ENCODE peak calls at places on chromosomes 11 and 22, in eight cellular contexts. One of them, this sample, is unnamed.

GRCh38 chr22:43238526-43239006 is 51.6 kb upstream of the TTLL12 start:
- DNase-seq in brain microvascular endothelial cell: no peak
- DNase-seq in spleen: no peak
- DNase-seq in uterus: peak
- DNase-seq in lower leg skin: no peak
- DNase-seq in testis: peak
- DNase-seq in tibial artery: no peak
- DNase-seq in AG09309: no peak
- DNase-seq in this sample: no peak

GRCh38 chr11:131592734-131593133 is 222.3 kb downstream of the NTM start:
- DNase-seq in testis: no peak
- DNase-seq in uterus: no peak
- DNase-seq in tibial artery: no peak
- DNase-seq in AG09309: no peak
- DNase-seq in brain microvascular endothelial cell: no peak
- DNase-seq in lower leg skin: no peak
- DNase-seq in spleen: no peak
- DNase-seq in this sample: no peak

GRCh38 chr11:43969543-43969942 is 27.1 kb downstream of the C11orf96 start:
- DNase-seq in uterus: no peak
- DNase-seq in tibial artery: no peak
- DNase-seq in spleen: no peak
- DNase-seq in brain microvascular endothelial cell: peak
- DNase-seq in testis: no peak
- DNase-seq in AG09309: no peak
- DNase-seq in lower leg skin: peak
- DNase-seq in this sample: no peak

GRCh38 chr11:20647976-20648565 is 21.3 kb upstream of the NELL1 start:
- DNase-seq in spleen: no peak
- DNase-seq in AG09309: peak
- DNase-seq in tibial artery: peak
- DNase-seq in brain microvascular endothelial cell: peak
- DNase-seq in testis: peak
- DNase-seq in uterus: no peak
- DNase-seq in lower leg skin: peak
- DNase-seq in this sample: peak

GRCh38 chr22:41613456-41613855 is 7.4 kb downstream of the DESI1 start:
- DNase-seq in lower leg skin: no peak
- DNase-seq in spleen: no peak
- DNase-seq in uterus: no peak
- DNase-seq in AG09309: no peak
- DNase-seq in tibial artery: no peak
- DNase-seq in brain microvascular endothelial cell: no peak
- DNase-seq in testis: no peak
- DNase-seq in this sample: no peak

GRCh38 chr22:39090426-39091064 is 6.5 kb upstream of the APOBEC3H start:
- DNase-seq in testis: no peak
- DNase-seq in brain microvascular endothelial cell: no peak
- DNase-seq in spleen: peak
- DNase-seq in tibial artery: no peak
- DNase-seq in AG09309: no peak
- DNase-seq in lower leg skin: no peak
- DNase-seq in uterus: no peak
- DNase-seq in this sample: peak

GRCh38 chr22:27880778-27881394 is 38.2 kb downstream of the PITPNB start:
- DNase-seq in testis: peak
- DNase-seq in spleen: no peak
- DNase-seq in uterus: no peak
- DNase-seq in AG09309: peak
- DNase-seq in tibial artery: peak
- DNase-seq in lower leg skin: no peak
- DNase-seq in brain microvascular endothelial cell: peak
- DNase-seq in this sample: peak

GRCh38 chr11:58621586-58622262 is 741 bp upstream of the CNTF start:
- DNase-seq in lower leg skin: no peak
- DNase-seq in brain microvascular endothelial cell: no peak
- DNase-seq in AG09309: no peak
- DNase-seq in spleen: no peak
- DNase-seq in testis: no peak
- DNase-seq in tibial artery: no peak
- DNase-seq in uterus: no peak
- DNase-seq in this sample: no peak

GRCh38 chr11:126121316-126121715 is 58.6 kb upstream of the CDON start:
- DNase-seq in tibial artery: no peak
- DNase-seq in uterus: no peak
- DNase-seq in brain microvascular endothelial cell: no peak
- DNase-seq in testis: no peak
- DNase-seq in AG09309: no peak
- DNase-seq in spleen: no peak
- DNase-seq in lower leg skin: no peak
- DNase-seq in this sample: no peak

GRCh38 chr22:47276219-47276843 is 513.9 kb downstream of the TBC1D22A start:
- DNase-seq in lower leg skin: no peak
- DNase-seq in AG09309: no peak
- DNase-seq in tibial artery: no peak
- DNase-seq in uterus: no peak
- DNase-seq in testis: no peak
- DNase-seq in brain microvascular endothelial cell: no peak
- DNase-seq in spleen: peak
- DNase-seq in this sample: no peak

GRCh38 chr11:80495116-80495515 is 1054.3 kb upstream of the TENM4 start:
- DNase-seq in uterus: no peak
- DNase-seq in spleen: no peak
- DNase-seq in tibial artery: no peak
- DNase-seq in testis: no peak
- DNase-seq in brain microvascular endothelial cell: no peak
- DNase-seq in lower leg skin: no peak
- DNase-seq in AG09309: no peak
- DNase-seq in this sample: no peak

GRCh38 chr22:37827056-37827455 is 3.9 kb downstream of the GALR3 start:
- DNase-seq in lower leg skin: no peak
- DNase-seq in testis: peak
- DNase-seq in tibial artery: peak
- DNase-seq in spleen: no peak
- DNase-seq in uterus: peak
- DNase-seq in brain microvascular endothelial cell: no peak
- DNase-seq in AG09309: no peak
- DNase-seq in this sample: no peak

GRCh38 chr22:42500836-42501179 is 18.8 kb downstream of the RRP7A start:
- DNase-seq in lower leg skin: no peak
- DNase-seq in brain microvascular endothelial cell: no peak
- DNase-seq in testis: peak
- DNase-seq in AG09309: no peak
- DNase-seq in spleen: peak
- DNase-seq in uterus: peak
- DNase-seq in tibial artery: no peak
- DNase-seq in this sample: no peak

GRCh38 chr11:75635009-75635909 is 33.6 kb downstream of the MAP6 start:
- DNase-seq in AG09309: no peak
- DNase-seq in tibial artery: no peak
- DNase-seq in brain microvascular endothelial cell: peak
- DNase-seq in lower leg skin: no peak
- DNase-seq in testis: peak
- DNase-seq in uterus: peak
- DNase-seq in spleen: no peak
- DNase-seq in this sample: no peak

GRCh38 chr11:44595964-44596381 is 30.5 kb downstream of the CD82 start:
- DNase-seq in brain microvascular endothelial cell: no peak
- DNase-seq in AG09309: no peak
- DNase-seq in lower leg skin: no peak
- DNase-seq in testis: peak
- DNase-seq in uterus: peak
- DNase-seq in spleen: no peak
- DNase-seq in tibial artery: peak
- DNase-seq in this sample: no peak

GRCh38 chr22:28711820-28712777 is 29.5 kb downstream of the CHEK2 start:
- DNase-seq in AG09309: peak
- DNase-seq in spleen: no peak
- DNase-seq in testis: no peak
- DNase-seq in brain microvascular endothelial cell: peak
- DNase-seq in lower leg skin: no peak
- DNase-seq in tibial artery: peak
- DNase-seq in uterus: no peak
- DNase-seq in this sample: no peak

GRCh38 chr22:43011079-43011478 is 3.9 kb downstream of the PACSIN2 start:
- DNase-seq in lower leg skin: no peak
- DNase-seq in AG09309: no peak
- DNase-seq in testis: no peak
- DNase-seq in spleen: no peak
- DNase-seq in brain microvascular endothelial cell: no peak
- DNase-seq in uterus: no peak
- DNase-seq in tibial artery: no peak
- DNase-seq in this sample: no peak

GRCh38 chr11:26331911-26332571 is at the start of gene ANO3:
- DNase-seq in spleen: no peak
- DNase-seq in testis: peak
- DNase-seq in lower leg skin: peak
- DNase-seq in uterus: peak
- DNase-seq in tibial artery: no peak
- DNase-seq in brain microvascular endothelial cell: peak
- DNase-seq in AG09309: peak
- DNase-seq in this sample: peak
- TF ChIP-seq CTCF in spleen: no peak
- TF ChIP-seq CTCF in testis: peak
- TF ChIP-seq CTCF in lower leg skin: no peak
- TF ChIP-seq CTCF in uterus: peak
- TF ChIP-seq CTCF in tibial artery: no peak
- TF ChIP-seq CTCF in brain microvascular endothelial cell: peak
- TF ChIP-seq CTCF in AG09309: peak
- TF ChIP-seq CTCF in this sample: peak

DNA sequence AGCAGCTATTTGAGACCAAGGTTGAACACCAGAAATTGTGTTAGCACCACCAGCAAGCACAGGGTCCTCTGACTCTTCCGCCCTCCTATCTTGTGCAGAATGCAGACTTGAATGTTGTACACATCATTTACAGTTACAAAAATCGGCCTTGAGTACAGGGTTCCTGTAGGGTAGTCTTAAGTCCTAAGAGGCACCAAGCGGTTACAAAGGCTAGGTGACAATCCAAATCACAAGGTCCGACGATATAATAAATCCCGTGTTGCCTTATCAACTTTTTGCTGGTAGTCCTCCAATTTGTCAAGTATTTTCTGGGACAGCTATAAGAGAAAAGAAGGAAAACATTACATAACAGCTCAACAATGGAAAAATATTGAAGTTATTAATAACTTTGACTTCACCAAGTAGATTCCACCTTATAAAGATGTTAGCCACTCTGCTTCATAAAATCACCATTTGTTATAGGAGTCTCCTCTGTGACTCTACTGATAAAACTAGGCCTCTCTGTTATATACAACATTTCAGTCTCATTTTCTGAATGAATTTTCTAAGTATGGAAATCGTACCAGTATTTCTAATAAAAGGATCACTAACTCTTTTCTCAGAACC is 11.8 kb upstream of the FNBP4 start:
- DNase-seq in spleen: no peak
- DNase-seq in AG09309: no peak
- DNase-seq in lower leg skin: no peak
- DNase-seq in uterus: no peak
- DNase-seq in brain microvascular endothelial cell: no peak
- DNase-seq in testis: no peak
- DNase-seq in tibial artery: no peak
- DNase-seq in this sample: no peak
- TF ChIP-seq CTCF in spleen: no peak
- TF ChIP-seq CTCF in AG09309: no peak
- TF ChIP-seq CTCF in lower leg skin: no peak
- TF ChIP-seq CTCF in uterus: no peak
- TF ChIP-seq CTCF in brain microvascular endothelial cell: no peak
- TF ChIP-seq CTCF in testis: no peak
- TF ChIP-seq CTCF in tibial artery: no peak
- TF ChIP-seq CTCF in this sample: no peak

GRCh38 chr11:103867481-103867880 is 169.0 kb upstream of the DDI1 start:
- DNase-seq in testis: no peak
- DNase-seq in uterus: no peak
- DNase-seq in brain microvascular endothelial cell: no peak
- DNase-seq in AG09309: no peak
- DNase-seq in spleen: no peak
- DNase-seq in tibial artery: no peak
- DNase-seq in lower leg skin: no peak
- DNase-seq in this sample: no peak
- TF ChIP-seq CTCF in testis: no peak
- TF ChIP-seq CTCF in uterus: no peak
- TF ChIP-seq CTCF in brain microvascular endothelial cell: no peak
- TF ChIP-seq CTCF in AG09309: no peak
- TF ChIP-seq CTCF in spleen: no peak
- TF ChIP-seq CTCF in tibial artery: no peak
- TF ChIP-seq CTCF in lower leg skin: no peak
- TF ChIP-seq CTCF in this sample: no peak

GRCh38 chr11:96758957-96759356 is 369.1 kb downstream of the JRKL start:
- DNase-seq in spleen: no peak
- DNase-seq in lower leg skin: no peak
- DNase-seq in AG09309: no peak
- DNase-seq in brain microvascular endothelial cell: no peak
- DNase-seq in testis: no peak
- DNase-seq in tibial artery: no peak
- DNase-seq in uterus: no peak
- DNase-seq in this sample: no peak

GRCh38 chr11:96760306-96760705 is 370.5 kb downstream of the JRKL start:
- DNase-seq in testis: no peak
- DNase-seq in AG09309: no peak
- DNase-seq in uterus: no peak
- DNase-seq in lower leg skin: no peak
- DNase-seq in spleen: no peak
- DNase-seq in brain microvascular endothelial cell: no peak
- DNase-seq in tibial artery: no peak
- DNase-seq in this sample: no peak

GRCh38 chr11:96763244-96763643 is 373.4 kb downstream of the JRKL start:
- DNase-seq in testis: no peak
- DNase-seq in lower leg skin: no peak
- DNase-seq in uterus: no peak
- DNase-seq in brain microvascular endothelial cell: peak
- DNase-seq in spleen: no peak
- DNase-seq in tibial artery: no peak
- DNase-seq in AG09309: no peak
- DNase-seq in this sample: no peak

GRCh38 chr11:96760815-96761214 is 371.0 kb downstream of the JRKL start:
- DNase-seq in brain microvascular endothelial cell: no peak
- DNase-seq in tibial artery: no peak
- DNase-seq in testis: no peak
- DNase-seq in AG09309: no peak
- DNase-seq in spleen: no peak
- DNase-seq in lower leg skin: no peak
- DNase-seq in uterus: no peak
- DNase-seq in this sample: no peak

GRCh38 chr11:96761451-96761850 is 371.6 kb downstream of the JRKL start:
- DNase-seq in lower leg skin: no peak
- DNase-seq in tibial artery: no peak
- DNase-seq in spleen: no peak
- DNase-seq in brain microvascular endothelial cell: no peak
- DNase-seq in uterus: no peak
- DNase-seq in AG09309: no peak
- DNase-seq in testis: no peak
- DNase-seq in this sample: no peak
- TF ChIP-seq CTCF in lower leg skin: no peak
- TF ChIP-seq CTCF in tibial artery: no peak
- TF ChIP-seq CTCF in spleen: no peak
- TF ChIP-seq CTCF in brain microvascular endothelial cell: no peak
- TF ChIP-seq CTCF in uterus: no peak
- TF ChIP-seq CTCF in AG09309: no peak
- TF ChIP-seq CTCF in testis: no peak
- TF ChIP-seq CTCF in this sample: no peak

This sample was measured in GM10248.